ENCODE peak calls at places on chromosomes 16 and 17, in six cellular contexts. V is K562, Y is H1, C is SK-N-SH, F is HepG2, N is GM12878. K is an unnamed sample.

GRCh38 chr16:85570735-85571562 is 42.2 kb upstream of the GSE1 start:
- DNase-seq in V (peak), Y (no peak), C (no peak), F (no peak), N (peak), K (peak)

GRCh38 chr17:40552806-40553693 is 12.2 kb downstream of the CCR7 start:
- DNase-seq in V (no peak), Y (no peak), C (no peak), F (no peak), N (no peak), K (no peak)

GRCh38 chr17:43853546-43853945 is 6.6 kb downstream of the CD300LG start:
- DNase-seq in V (no peak), Y (no peak), C (no peak), F (no peak), N (no peak), K (no peak)

GRCh38 chr17:6603746-6604325 is 36.7 kb downstream of the KIAA0753 start:
- DNase-seq in V (no peak), Y (no peak), C (no peak), F (no peak), N (no peak), K (no peak)

GRCh38 chr17:65688307-65688706 is 126.9 kb upstream of the AXIN2 start:
- DNase-seq in V (no peak), Y (no peak), C (no peak), F (no peak), N (no peak), K (no peak)

GRCh38 chr16:19717319-19717718 is 708 bp downstream of the KNOP1 start:
- DNase-seq in V (peak), Y (no peak), C (no peak), F (no peak), N (no peak), K (peak)

GRCh38 chr16:86951831-86952598 is 365.2 kb downstream of the C16orf95 start:
- DNase-seq in V (peak), Y (no peak), C (no peak), F (no peak), N (no peak), K (no peak)

GRCh38 chr16:51818342-51818944 is 667.4 kb upstream of the SALL1 start:
- DNase-seq in V (peak), Y (peak), C (peak), F (peak), N (no peak), K (peak)

GRCh38 chr17:39756376-39757079 is 18.8 kb downstream of the GRB7 start:
- DNase-seq in V (no peak), Y (no peak), C (no peak), F (no peak), N (no peak), K (no peak)

GRCh38 chr16:12503201-12503600 is 300.5 kb downstream of the CPPED1 start:
- DNase-seq in V (no peak), Y (no peak), C (no peak), F (no peak), N (no peak), K (no peak)

GRCh38 chr16:85484337-85485295 is 128.5 kb upstream of the GSE1 start:
- DNase-seq in V (no peak), Y (no peak), C (no peak), F (no peak), N (no peak), K (no peak)

GRCh38 chr17:75614006-75614405 is 19.2 kb upstream of the SMIM5 start:
- DNase-seq in V (peak), Y (no peak), C (peak), F (no peak), N (no peak), K (no peak)

GRCh38 chr17:49353607-49354006 is 8.4 kb downstream of the ZNF652 start:
- DNase-seq in V (no peak), Y (no peak), C (no peak), F (no peak), N (no peak), K (no peak)

GRCh38 chr16:71296584-71297133 is 7.5 kb upstream of the CMTR2 start:
- DNase-seq in V (no peak), Y (no peak), C (no peak), F (peak), N (no peak), K (no peak)

GRCh38 chr16:80113876-80114574 is 426.8 kb upstream of the DYNLRB2 start:
- DNase-seq in V (no peak), Y (no peak), C (no peak), F (no peak), N (no peak), K (no peak)

GRCh38 chr16:969508-970378 is 1.0 kb downstream of the LMF1 start:
- DNase-seq in V (peak), Y (peak), C (no peak), F (no peak), N (no peak), K (no peak)

GRCh38 chr16:11233727-11234376 is 22.2 kb downstream of the SOCS1 start:
- DNase-seq in V (peak), Y (peak), C (no peak), F (no peak), N (no peak), K (peak)

GRCh38 chr17:55760643-55761355 is 9.9 kb downstream of the PCTP start:
- DNase-seq in V (no peak), Y (no peak), C (no peak), F (no peak), N (no peak), K (no peak)

GRCh38 chr16:79278506-79278905 is 322.0 kb downstream of the MAF start:
- DNase-seq in V (no peak), Y (no peak), C (no peak), F (no peak), N (no peak), K (no peak)

GRCh38 chr17:81716674-81716996 is 4.6 kb downstream of the SLC25A10 start:
- DNase-seq in V (no peak), Y (no peak), C (no peak), F (no peak), N (no peak), K (no peak)

GRCh38 chr17:55446581-55447205 is 25.1 kb upstream of the MMD start:
- DNase-seq in V (no peak), Y (no peak), C (no peak), F (peak), N (no peak), K (no peak)

GRCh38 chr16:4152267-4152666 is 36.0 kb upstream of the ADCY9 start:
- DNase-seq in V (no peak), Y (no peak), C (peak), F (no peak), N (no peak), K (no peak)

GRCh38 chr17:17732892-17733670 is 51.8 kb downstream of the RAI1 start:
- DNase-seq in V (no peak), Y (no peak), C (no peak), F (no peak), N (no peak), K (no peak)
- TF ChIP-seq GABPA in V (no peak), Y (no peak), C (no peak), F (no peak), N (no peak), K (no peak)

GRCh38 chr17:82962163-82962720 is 117.2 kb upstream of the METRNL start:
- DNase-seq in V (no peak), Y (no peak), C (no peak), F (no peak), N (no peak), K (no peak)
- TF ChIP-seq GABPA in V (no peak), Y (no peak), C (no peak), F (no peak), N (no peak), K (no peak)

GRCh38 chr16:88527186-88527936 is 42.8 kb upstream of the ZC3H18 start:
- DNase-seq in V (peak), Y (peak), C (peak), F (peak), N (no peak), K (peak)
- TF ChIP-seq GABPA in V (no peak), Y (peak), C (no peak), F (no peak), N (no peak), K (no peak)

GRCh38 chr17:72772331-72772821 is 320.1 kb downstream of the SLC39A11 start:
- DNase-seq in V (no peak), Y (no peak), C (no peak), F (no peak), N (no peak), K (no peak)
- TF ChIP-seq GABPA in V (no peak), Y (no peak), C (no peak), F (no peak), N (no peak), K (no peak)

K was measured in HL-60.